ENCODE peak calls at places on chromosomes 11 and 22, in eight cellular contexts. G is stomach, B is GM12892, Q is HL-60, F is GM23338, M is K562, H is HCT116, R is upper lobe of left lung. L is an unnamed sample.

GRCh38 chr22:41501209-41501608 is 32.3 kb downstream of the ACO2 start:
- DNase-seq in M (no peak), R (no peak), F (peak), Q (no peak), G (no peak), H (no peak), B (no peak), L (no peak)

GRCh38 chr11:126072821-126073594 is 10.3 kb upstream of the CDON start:
- DNase-seq in B (no peak), G (no peak), R (no peak), H (no peak), Q (no peak), F (no peak), M (no peak), L (no peak)

GRCh38 chr11:78646564-78647185 is 72.0 kb upstream of the NARS2 start:
- DNase-seq in Q (peak), F (peak), H (peak), R (peak), G (peak), M (peak), B (no peak), L (peak)

GRCh38 chr11:47891886-47892285 is 43.7 kb upstream of the NUP160 start:
- DNase-seq in B (no peak), F (no peak), R (no peak), M (no peak), G (no peak), Q (no peak), H (no peak), L (no peak)

GRCh38 chr22:41512421-41513194 is 31.7 kb downstream of the POLR3H start:
- DNase-seq in B (no peak), H (peak), R (no peak), Q (no peak), F (peak), M (peak), G (no peak), L (no peak)

GRCh38 chr11:70931430-70931829 is 320.9 kb downstream of the SHANK2 start:
- DNase-seq in M (no peak), H (no peak), G (no peak), R (no peak), F (no peak), Q (no peak), B (no peak), L (no peak)

GRCh38 chr22:35688913-35689675 is 28.6 kb upstream of the APOL5 start:
- DNase-seq in R (no peak), Q (no peak), B (no peak), M (no peak), G (no peak), F (no peak), H (no peak), L (no peak)

GRCh38 chr22:25351631-25352293 is 132.3 kb downstream of the CRYBB2 start:
- DNase-seq in H (no peak), F (no peak), B (no peak), M (no peak), G (peak), R (peak), Q (no peak), L (no peak)

GRCh38 chr22:46012182-46012880 is 35.4 kb upstream of the WNT7B start:
- DNase-seq in Q (no peak), B (no peak), G (no peak), M (no peak), F (no peak), R (no peak), H (no peak), L (no peak)

GRCh38 chr11:44775366-44776356 is 48.9 kb downstream of the TSPAN18 start:
- DNase-seq in G (peak), B (peak), F (peak), H (peak), R (peak), M (peak), Q (peak), L (no peak)

GRCh38 chr22:50691521-50691920 is 18.9 kb downstream of the SHANK3 start:
- DNase-seq in G (no peak), H (peak), F (peak), M (peak), Q (peak), B (no peak), R (peak), L (no peak)

GRCh38 chr22:46070215-46070721 is 80.1 kb upstream of the PPARA start:
- DNase-seq in Q (peak), B (no peak), G (peak), H (no peak), F (peak), M (no peak), R (peak), L (no peak)

GRCh38 chr11:63901660-63902059 is 15.3 kb downstream of the RCOR2 start:
- DNase-seq in R (no peak), G (no peak), M (no peak), F (peak), B (no peak), H (no peak), Q (no peak), L (no peak)

GRCh38 chr11:41306435-41306834 is 153.0 kb downstream of the LRRC4C start:
- DNase-seq in Q (no peak), G (no peak), F (no peak), R (no peak), M (no peak), B (no peak), H (no peak), L (no peak)

GRCh38 chr22:45680932-45681700 is 9.5 kb downstream of the ATXN10 start:
- DNase-seq in F (no peak), H (no peak), G (no peak), M (no peak), Q (no peak), R (no peak), B (no peak), L (no peak)

GRCh38 chr22:40679964-40680818 is 907 bp downstream of the MCHR1 start:
- DNase-seq in B (no peak), G (no peak), Q (no peak), R (no peak), M (no peak), F (peak), H (no peak), L (no peak)

GRCh38 chr22:44389926-44390925 is 77.5 kb upstream of the SHISAL1 start:
- DNase-seq in Q (no peak), H (no peak), F (no peak), R (peak), B (no peak), G (no peak), M (no peak), L (no peak)

GRCh38 chr11:30758946-30759501 is 172.9 kb upstream of the MPPED2 start:
- DNase-seq in M (no peak), Q (no peak), F (no peak), G (no peak), B (no peak), R (no peak), H (no peak), L (no peak)

GRCh38 chr11:95156133-95156731 is 66.6 kb downstream of the ENDOD1 start:
- DNase-seq in G (no peak), R (no peak), H (no peak), M (no peak), F (peak), Q (no peak), B (no peak), L (no peak)

GRCh38 chr11:65911682-65912568 is 6.9 kb downstream of the C11orf68 start:
- DNase-seq in G (no peak), B (no peak), M (peak), H (peak), Q (no peak), R (no peak), F (peak), L (no peak)

GRCh38 chr11:134575504-134576230 is 163.6 kb upstream of the B3GAT1 start:
- DNase-seq in M (no peak), G (no peak), F (no peak), H (no peak), R (no peak), B (no peak), Q (no peak), L (peak)

GRCh38 chr11:76237914-76238313 is 31.6 kb upstream of the WNT11 start:
- DNase-seq in G (no peak), M (peak), F (peak), H (peak), Q (peak), R (no peak), B (no peak), L (no peak)

GRCh38 chr11:11876458-11876857 is 34.7 kb downstream of the USP47 start:
- DNase-seq in H (peak), M (peak), F (peak), G (no peak), R (no peak), B (no peak), Q (no peak), L (no peak)

GRCh38 chr11:44125598-44125997 is 30.1 kb downstream of the EXT2 start:
- DNase-seq in M (no peak), Q (no peak), G (no peak), B (no peak), R (no peak), F (no peak), H (no peak), L (no peak)

GRCh38 chr11:127035812-127036211 is 35.2 kb upstream of the KIRREL3 start:
- DNase-seq in F (no peak), H (no peak), Q (no peak), B (no peak), M (no peak), R (no peak), G (no peak), L (no peak)

GRCh38 chr11:43576834-43577521 is 103.6 kb upstream of the HSD17B12 start:
- DNase-seq in M (peak), R (no peak), Q (no peak), G (peak), B (no peak), H (peak), F (peak), L (no peak)

GRCh38 chr22:19873138-19873959 is 18.7 kb upstream of the GNB1L start:
- DNase-seq in B (peak), H (no peak), F (no peak), R (peak), G (no peak), Q (no peak), M (no peak), L (peak)

GRCh38 chr11:69572233-69572860 is 68.6 kb upstream of the CCND1 start:
- DNase-seq in G (no peak), Q (no peak), R (no peak), H (no peak), B (no peak), M (no peak), F (no peak), L (no peak)

GRCh38 chr22:19448076-19448607 is 631 bp upstream of the C22orf39 start:
- DNase-seq in R (peak), H (no peak), B (peak), F (peak), Q (no peak), M (peak), G (peak), L (no peak)

GRCh38 chr22:41052661-41053490 is 39.5 kb upstream of the EP300 start:
- DNase-seq in M (no peak), B (no peak), H (no peak), Q (no peak), R (no peak), F (no peak), G (no peak), L (no peak)

GRCh38 chr11:43504316-43504950 is 145.7 kb downstream of the TTC17 start:
- DNase-seq in Q (no peak), B (no peak), G (no peak), M (no peak), F (peak), H (peak), R (no peak), L (no peak)

GRCh38 chr11:57649826-57650738 is at the start of gene YPEL4:
- DNase-seq in B (no peak), G (no peak), M (peak), F (peak), Q (peak), R (peak), H (no peak), L (no peak)

GRCh38 chr22:44365832-44366231 is 53.1 kb upstream of the SHISAL1 start:
- DNase-seq in H (no peak), F (no peak), M (no peak), Q (no peak), G (no peak), B (no peak), R (no peak), L (no peak)

DNA sequence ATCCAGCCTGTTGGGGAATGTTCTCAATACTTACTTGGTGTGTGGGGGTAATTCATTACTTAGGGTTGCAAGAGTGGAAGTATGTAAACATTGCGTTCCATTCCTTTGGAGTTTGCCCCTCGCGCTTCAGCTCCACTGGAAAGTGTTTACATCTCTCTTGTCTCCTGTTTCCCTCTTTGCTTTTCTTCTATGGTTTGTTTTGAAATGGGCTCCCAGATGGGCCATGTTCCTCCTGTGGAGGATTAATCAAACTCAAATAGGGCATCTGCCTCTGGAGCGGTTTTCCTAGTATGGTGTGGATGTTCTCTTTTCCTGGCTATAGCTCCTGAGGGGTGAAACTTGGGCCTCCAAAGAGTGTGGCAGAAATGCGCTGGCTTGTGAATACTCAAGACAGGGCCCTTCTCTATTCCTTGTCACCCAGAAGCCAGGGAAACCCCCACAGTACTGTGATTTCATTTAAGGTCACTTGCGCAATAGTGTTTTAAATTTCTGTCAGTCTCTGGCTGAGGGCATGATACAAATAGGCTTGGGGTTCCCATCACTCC is 51.9 kb downstream of the CD44 start:
- DNase-seq in B (no peak), Q (no peak), H (no peak), R (peak), G (no peak), M (no peak), F (no peak), L (no peak)
- TF ChIP-seq POLR2AphosphoS5 in B (no peak), Q (no peak), H (no peak), R (peak), G (peak), M (no peak), F (no peak), L (no peak)

DNA sequence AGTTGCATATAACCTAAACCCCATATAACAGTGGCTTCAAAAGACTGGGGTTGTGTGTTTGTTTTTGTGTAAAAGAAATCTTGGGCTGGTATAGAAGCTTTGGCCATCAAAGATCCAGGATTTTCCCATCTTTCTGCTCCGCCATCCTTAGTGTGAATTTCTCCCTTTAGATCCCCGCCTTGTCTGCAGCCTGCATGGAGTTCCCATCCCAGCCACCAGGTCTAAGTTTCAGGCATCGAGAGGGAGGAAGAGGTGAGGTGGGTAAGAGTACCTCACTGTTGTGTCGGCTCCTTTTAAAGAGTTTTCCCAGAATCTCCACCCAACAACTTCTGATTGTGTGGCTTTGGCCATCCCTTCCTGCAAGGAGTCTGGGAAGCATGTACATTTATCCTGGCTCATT is 195.5 kb upstream of the SORL1-AS1 start:
- DNase-seq in R (no peak), H (no peak), G (no peak), Q (no peak), B (no peak), M (no peak), F (peak), L (no peak)
- TF ChIP-seq POLR2AphosphoS5 in R (no peak), H (no peak), G (no peak), Q (no peak), B (no peak), M (no peak), F (no peak), L (no peak)

DNA sequence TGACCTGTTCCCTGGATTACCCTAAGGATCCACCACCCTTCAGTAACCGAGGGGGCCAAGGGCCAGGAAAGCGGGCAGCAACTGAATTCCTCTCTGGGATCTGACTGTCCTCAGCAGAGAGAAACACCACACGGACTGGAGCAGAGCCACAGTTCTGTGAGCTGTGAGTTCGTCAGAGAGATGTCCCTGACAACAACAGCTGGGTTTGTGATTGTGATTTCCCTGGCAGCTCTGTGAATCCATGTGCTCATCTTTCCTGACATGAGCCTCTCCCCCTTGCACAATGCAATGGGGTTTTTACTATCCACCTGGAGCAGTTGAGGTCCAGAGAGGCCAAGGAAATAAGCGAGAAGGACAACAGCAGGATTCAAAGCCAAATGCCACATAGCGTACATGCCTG is 69.4 kb upstream of the AMPD3 start:
- DNase-seq in F (no peak), H (no peak), M (no peak), G (peak), R (no peak), B (no peak), Q (no peak), L (no peak)
- TF ChIP-seq POLR2AphosphoS5 in F (no peak), H (no peak), M (no peak), G (peak), R (peak), B (no peak), Q (no peak), L (no peak)

DNA sequence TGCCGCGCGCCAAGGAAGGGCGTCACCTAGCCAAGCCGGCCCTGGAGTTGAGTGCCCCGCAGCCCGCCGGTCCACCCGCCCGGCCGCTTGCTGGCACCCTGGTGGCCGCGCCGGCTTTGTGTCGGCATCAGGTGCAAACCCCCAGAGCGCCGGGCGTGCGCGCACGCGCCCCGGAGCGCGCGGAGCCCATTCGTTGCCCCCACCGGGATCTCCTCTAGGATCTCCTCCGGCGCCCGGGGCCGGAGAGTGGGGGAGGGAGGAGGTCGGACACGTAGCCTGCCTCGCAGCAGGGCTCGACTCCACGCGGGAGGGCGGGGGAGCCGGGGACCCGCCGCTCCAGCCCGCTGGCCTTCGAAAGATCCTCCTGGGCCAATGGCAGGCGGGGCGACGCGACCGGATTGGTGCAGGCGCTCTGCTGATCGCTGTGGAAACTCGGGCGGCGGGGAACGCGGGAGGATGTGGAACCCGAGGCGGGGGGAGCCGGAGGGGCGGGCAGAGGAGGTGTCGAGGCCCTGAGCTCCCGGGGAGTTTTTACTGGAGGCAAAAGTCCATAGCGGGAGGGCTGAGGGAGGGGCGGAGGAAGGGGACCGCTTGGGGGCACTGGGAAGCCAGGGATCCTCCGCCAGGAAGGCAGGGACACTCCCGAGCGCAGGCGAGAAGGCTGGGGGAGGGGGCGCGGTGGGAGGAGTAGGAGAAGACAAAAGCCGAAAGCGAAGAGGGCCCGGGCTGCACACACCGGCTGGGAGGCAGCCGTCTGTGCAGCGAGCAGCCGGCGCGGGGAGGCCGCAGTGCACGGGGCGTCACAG is at the start of gene FADS2:
- DNase-seq in R (peak), Q (peak), B (peak), M (no peak), F (peak), G (peak), H (no peak), L (no peak)
- TF ChIP-seq POLR2AphosphoS5 in R (peak), Q (peak), B (peak), M (no peak), F (peak), G (no peak), H (no peak), L (no peak)

GRCh38 chr11:2944953-2945756 is 15.9 kb upstream of the PHLDA2 start:
- DNase-seq in R (peak), Q (no peak), B (no peak), G (peak), H (no peak), F (peak), M (no peak), L (peak)
- TF ChIP-seq POLR2AphosphoS5 in R (no peak), Q (no peak), B (no peak), G (no peak), H (no peak), F (no peak), M (peak), L (no peak)

GRCh38 chr11:46710821-46711269 is 8.2 kb upstream of the F2 start:
- DNase-seq in B (no peak), Q (no peak), F (no peak), H (no peak), R (no peak), M (no peak), G (no peak), L (no peak)
- TF ChIP-seq POLR2AphosphoS5 in B (no peak), Q (no peak), F (no peak), H (no peak), R (no peak), M (no peak), G (no peak), L (peak)